ENCODE peak calls at places on chromosomes 5 and 9, in four cellular contexts. One of them, this sample, is unnamed.
A peak's percentile ranks its signal among the peaks of the same experiment; 100 is the strongest.

GRCh38 chr5:149150457-149150856 is 9.2 kb downstream of the ABLIM3 start:
- DNase-seq in body of pancreas: no peak
- DNase-seq in fibroblast of mammary gland: peak; percentile 43
- DNase-seq in PC-3: no peak
- DNase-seq in this sample: peak; percentile 80

GRCh38 chr5:172455511-172456061 is 1.3 kb upstream of the SH3PXD2B start:
- DNase-seq in PC-3: no peak
- DNase-seq in body of pancreas: no peak
- DNase-seq in fibroblast of mammary gland: peak; percentile 83
- DNase-seq in this sample: no peak

GRCh38 chr5:149210229-149210628 is 61.4 kb upstream of the AFAP1L1 start:
- DNase-seq in PC-3: no peak
- DNase-seq in body of pancreas: no peak
- DNase-seq in fibroblast of mammary gland: peak; percentile 70
- DNase-seq in this sample: peak; percentile 68

GRCh38 chr9:93974151-93974550 is 19.0 kb upstream of the BARX1 start:
- DNase-seq in PC-3: no peak
- DNase-seq in body of pancreas: no peak
- DNase-seq in fibroblast of mammary gland: no peak
- DNase-seq in this sample: no peak

GRCh38 chr9:127923771-127924170 is 6.8 kb downstream of the PIP5KL1 start:
- DNase-seq in fibroblast of mammary gland: peak; percentile 100
- DNase-seq in PC-3: peak; percentile 77
- DNase-seq in body of pancreas: no peak
- DNase-seq in this sample: peak; percentile 83

GRCh38 chr9:121266906-121267650 is 884 bp upstream of the GSN start:
- DNase-seq in fibroblast of mammary gland: no peak
- DNase-seq in PC-3: no peak
- DNase-seq in body of pancreas: no peak
- DNase-seq in this sample: peak; percentile 52

GRCh38 chr9:124018731-124019697 is 7.4 kb downstream of the LHX2 start:
- DNase-seq in body of pancreas: no peak
- DNase-seq in PC-3: no peak
- DNase-seq in fibroblast of mammary gland: no peak
- DNase-seq in this sample: no peak

GRCh38 chr9:20382460-20383071 is 239.7 kb downstream of the MLLT3 start:
- DNase-seq in body of pancreas: no peak
- DNase-seq in fibroblast of mammary gland: peak; percentile 20
- DNase-seq in PC-3: peak; percentile 34
- DNase-seq in this sample: peak; percentile 67

GRCh38 chr9:37301369-37302172 is 120.9 kb upstream of the GRHPR start:
- DNase-seq in PC-3: no peak
- DNase-seq in fibroblast of mammary gland: no peak
- DNase-seq in body of pancreas: no peak
- DNase-seq in this sample: no peak

DNA sequence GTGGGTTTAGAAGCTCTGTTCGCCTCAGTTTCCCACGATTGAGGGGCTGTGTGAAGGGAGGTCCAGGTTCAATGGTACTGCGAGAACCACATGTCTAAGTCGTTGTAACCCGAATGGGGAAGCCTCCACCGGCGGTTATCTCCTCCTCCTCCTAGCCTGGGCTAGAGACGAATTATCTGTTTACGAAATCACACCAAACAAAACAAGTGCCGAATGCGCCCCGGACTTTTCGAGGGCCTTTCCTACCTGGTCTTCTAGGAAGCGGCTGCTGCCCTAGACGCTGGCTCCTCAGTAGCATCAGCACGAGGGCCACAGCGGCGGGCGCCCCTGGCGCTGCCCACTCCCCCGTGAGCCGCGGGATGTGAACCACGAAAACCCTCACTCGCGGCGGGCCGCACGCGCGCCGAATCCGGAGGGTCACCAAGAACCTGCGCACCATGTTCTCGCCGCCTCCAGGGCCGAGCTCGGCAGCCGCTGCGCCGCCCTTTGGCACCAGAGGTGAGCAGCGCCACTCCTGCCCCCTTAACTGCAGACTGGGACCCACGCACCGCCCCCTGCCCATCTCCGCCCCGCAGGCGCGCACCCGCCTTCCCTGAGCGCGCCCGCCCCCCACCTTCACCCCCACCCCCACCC is at the start of gene CDKN2A:
- DNase-seq in body of pancreas: no peak
- DNase-seq in fibroblast of mammary gland: no peak
- DNase-seq in PC-3: peak; percentile 39
- DNase-seq in this sample: peak; percentile 60
- TF ChIP-seq CTCF in body of pancreas: no peak
- TF ChIP-seq CTCF in fibroblast of mammary gland: no peak
- TF ChIP-seq CTCF in PC-3: no peak
- TF ChIP-seq CTCF in this sample: no peak

DNA sequence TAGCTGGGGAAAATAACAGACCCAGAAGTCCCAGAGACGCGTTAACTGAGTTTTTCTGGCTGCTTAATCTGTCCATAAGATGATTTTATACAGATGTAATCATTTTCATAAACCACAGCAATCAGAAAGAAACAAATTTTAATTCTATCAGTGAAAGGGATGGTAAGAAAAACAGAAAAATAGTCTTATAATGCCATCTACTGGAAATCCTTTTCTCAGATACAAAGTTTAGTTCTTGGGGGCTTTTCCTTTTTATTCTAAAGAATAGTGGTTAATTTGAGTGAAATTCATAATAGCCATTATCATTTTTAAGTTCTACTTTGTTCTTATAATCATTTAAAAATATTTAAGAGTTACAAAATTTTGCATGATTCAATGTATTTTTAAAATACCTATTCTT is 44.4 kb downstream of the DROSHA start:
- DNase-seq in body of pancreas: no peak
- DNase-seq in PC-3: no peak
- DNase-seq in fibroblast of mammary gland: no peak
- DNase-seq in this sample: no peak
- TF ChIP-seq CTCF in body of pancreas: no peak
- TF ChIP-seq CTCF in PC-3: no peak
- TF ChIP-seq CTCF in fibroblast of mammary gland: no peak
- TF ChIP-seq CTCF in this sample: peak; percentile 12

DNA sequence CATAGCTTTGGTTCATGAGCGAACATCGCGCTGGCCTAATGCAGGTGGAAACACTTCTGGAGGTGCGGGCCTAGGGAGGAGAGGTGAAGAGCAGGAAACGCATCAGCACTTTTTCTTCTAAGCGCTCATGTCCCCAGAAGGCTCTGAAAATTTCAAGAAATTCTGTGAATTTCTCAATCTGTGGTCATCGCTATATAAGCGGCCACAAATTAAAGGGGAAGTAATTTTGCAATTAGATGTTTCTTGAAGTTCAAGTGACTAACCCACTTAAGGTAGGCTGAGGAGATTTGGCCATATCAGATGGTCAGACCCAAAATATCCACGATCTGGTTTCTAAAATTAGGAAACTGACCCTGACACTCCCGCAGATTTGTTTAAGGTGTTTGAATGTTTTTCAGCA is 16.7 kb upstream of the HMGCR start:
- DNase-seq in fibroblast of mammary gland: peak; percentile 24
- DNase-seq in PC-3: no peak
- DNase-seq in body of pancreas: no peak
- DNase-seq in this sample: peak; percentile 59
- TF ChIP-seq CTCF in fibroblast of mammary gland: no peak
- TF ChIP-seq CTCF in PC-3: no peak
- TF ChIP-seq CTCF in body of pancreas: no peak
- TF ChIP-seq CTCF in this sample: no peak

GRCh38 chr5:135883441-135883840 is 12.2 kb downstream of the IL9 start:
- DNase-seq in body of pancreas: no peak
- DNase-seq in fibroblast of mammary gland: no peak
- DNase-seq in PC-3: no peak
- DNase-seq in this sample: no peak
- TF ChIP-seq CTCF in body of pancreas: no peak
- TF ChIP-seq CTCF in fibroblast of mammary gland: peak; percentile 21
- TF ChIP-seq CTCF in PC-3: peak; percentile 36
- TF ChIP-seq CTCF in this sample: peak; percentile 36

GRCh38 chr9:91771027-91771426 is 179.0 kb downstream of the ROR2 start:
- DNase-seq in PC-3: peak; percentile 6
- DNase-seq in fibroblast of mammary gland: peak; percentile 94
- DNase-seq in body of pancreas: no peak
- DNase-seq in this sample: peak; percentile 97
- TF ChIP-seq CTCF in PC-3: peak; percentile 29
- TF ChIP-seq CTCF in fibroblast of mammary gland: peak; percentile 59
- TF ChIP-seq CTCF in body of pancreas: no peak
- TF ChIP-seq CTCF in this sample: peak; percentile 70

This sample was measured in choroid plexus epithelial cell.